ENCODE peak calls at places on chromosomes 6 and 20, in four cellular contexts. M is IMR-90, D is GM23338, W is breast epithelium. Y is an unnamed sample.

GRCh38 chr20:17928633-17929311 is 39.8 kb downstream of the SNX5 start:
- DNase-seq in D (peak), W (no peak), M (no peak), Y (no peak)

GRCh38 chr6:73341335-73341734 is 12.7 kb downstream of the DPPA5 start:
- DNase-seq in M (no peak), W (no peak), D (no peak), Y (no peak)

GRCh38 chr6:133062077-133062476 is 179.1 kb upstream of the EYA4 start:
- DNase-seq in M (peak), D (no peak), W (no peak), Y (no peak)

GRCh38 chr6:38404355-38404754 is 235.4 kb downstream of the BTBD9 start:
- DNase-seq in W (no peak), M (no peak), D (no peak), Y (no peak)

GRCh38 chr6:164690702-164691500 is 618.5 kb downstream of the C6orf118 start:
- DNase-seq in D (no peak), W (no peak), M (no peak), Y (no peak)

GRCh38 chr20:23003077-23003476 is 32.0 kb upstream of the SSTR4 start:
- DNase-seq in D (no peak), M (no peak), W (no peak), Y (no peak)

GRCh38 chr20:62624325-62624690 is 18.0 kb upstream of the SLCO4A1 start:
- DNase-seq in D (peak), W (no peak), M (no peak), Y (no peak)

GRCh38 chr6:144895890-144896289 is 610.8 kb downstream of the UTRN start:
- DNase-seq in D (peak), M (no peak), W (no peak), Y (no peak)

GRCh38 chr6:121594053-121594452 is 158.6 kb downstream of the GJA1 start:
- DNase-seq in W (no peak), M (no peak), D (no peak), Y (no peak)

GRCh38 chr6:170091639-170092579 is 199.0 kb downstream of the DLL1 start:
- DNase-seq in M (no peak), D (no peak), W (no peak), Y (peak)

GRCh38 chr6:45812937-45813336 is 202.7 kb downstream of the CLIC5 start:
- DNase-seq in W (no peak), D (no peak), M (peak), Y (no peak)

GRCh38 chr6:10412165-10412947 is 2.5 kb downstream of the TFAP2A start:
- DNase-seq in W (peak), M (peak), D (peak), Y (no peak)

GRCh38 chr6:47093169-47093568 is 51.0 kb upstream of the ADGRF1 start:
- DNase-seq in W (no peak), D (no peak), M (no peak), Y (no peak)

GRCh38 chr6:38865521-38866174 is 150.5 kb downstream of the DNAH8 start:
- DNase-seq in W (no peak), M (no peak), D (peak), Y (no peak)

GRCh38 chr20:17499041-17499440 is 32.1 kb downstream of the BFSP1 start:
- DNase-seq in M (peak), D (no peak), W (no peak), Y (peak)

GRCh38 chr6:155327326-155328073 is 13.2 kb upstream of the TFB1M start:
- DNase-seq in M (peak), W (no peak), D (peak), Y (no peak)

GRCh38 chr6:50249493-50249892 is 199.8 kb upstream of the DEFB112 start:
- DNase-seq in M (peak), D (no peak), W (no peak), Y (no peak)

GRCh38 chr6:30826961-30827342 is 57.4 kb upstream of the DDR1 start:
- DNase-seq in M (no peak), D (no peak), W (no peak), Y (no peak)

GRCh38 chr20:3364323-3365013 is 43.0 kb downstream of the DNAAF9 start:
- DNase-seq in W (no peak), M (no peak), D (no peak), Y (no peak)

GRCh38 chr6:100085162-100085431 is 91.1 kb upstream of the MCHR2 start:
- DNase-seq in M (no peak), W (no peak), D (no peak), Y (no peak)

GRCh38 chr6:31727034-31727716 is 1.9 kb downstream of the DDAH2 start:
- DNase-seq in M (no peak), D (no peak), W (no peak), Y (no peak)

GRCh38 chr20:58236612-58237317 is 8.3 kb upstream of the ANKRD60 start:
- DNase-seq in W (peak), M (peak), D (peak), Y (no peak)

GRCh38 chr20:2210646-2211556 is 84.9 kb upstream of the TGM3 start:
- DNase-seq in W (no peak), D (peak), M (peak), Y (no peak)

GRCh38 chr6:9942131-9942530 is 472.7 kb downstream of the TFAP2A start:
- DNase-seq in D (no peak), M (no peak), W (no peak), Y (no peak)

GRCh38 chr6:408599-409102 is 17.1 kb downstream of the IRF4 start:
- DNase-seq in M (peak), D (peak), W (no peak), Y (no peak)

DNA sequence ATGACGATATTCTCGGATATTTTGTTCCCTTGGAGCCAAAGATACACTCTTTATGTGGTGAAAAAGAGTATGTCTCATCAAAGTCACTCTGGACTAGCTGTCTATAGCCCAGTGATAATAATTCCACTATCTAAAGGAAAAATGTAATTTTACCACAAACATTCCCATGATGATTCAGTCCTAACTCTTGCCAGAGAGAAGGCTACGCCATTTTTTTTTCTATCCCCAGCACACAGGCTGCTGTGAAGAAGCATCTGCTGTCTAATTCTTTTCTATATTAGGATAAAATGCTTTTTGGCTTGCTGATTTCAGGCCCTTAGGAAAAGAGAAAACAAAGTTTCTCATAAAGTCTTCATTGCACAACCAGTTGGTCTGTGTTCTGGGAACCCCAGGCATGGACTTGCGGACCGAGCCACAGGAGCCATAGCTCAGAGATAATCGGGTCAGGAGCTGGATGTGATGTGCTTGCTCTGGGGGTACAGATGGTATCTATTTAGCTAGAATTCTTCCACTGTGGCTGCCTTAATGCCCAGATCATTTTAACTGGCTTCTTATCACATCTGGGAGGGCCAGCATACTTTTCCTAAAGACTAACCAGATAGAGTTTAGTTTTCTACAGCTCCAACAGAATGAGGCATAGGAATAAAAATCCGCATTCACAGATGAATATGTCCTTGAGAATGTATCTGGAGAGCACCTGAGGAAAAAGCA is 683.7 kb upstream of the ID4 start:
- DNase-seq in W (no peak), D (no peak), M (no peak), Y (no peak)
- H3K27ac ChIP-seq in W (peak), D (no peak), M (no peak), Y (peak)

GRCh38 chr6:158815915-158816314 is 3.3 kb downstream of the EZR start:
- DNase-seq in M (no peak), D (no peak), W (no peak), Y (no peak)
- H3K4me3 ChIP-seq in M (no peak), D (peak), W (no peak), Y (peak)

GRCh38 chr6:125271486-125272159 is 30.1 kb downstream of the HDDC2 start:
- DNase-seq in M (no peak), W (no peak), D (no peak), Y (no peak)
- TF ChIP-seq CTCF in M (no peak), W (no peak), D (no peak), Y (no peak)

GRCh38 chr20:46509523-46509922 is 3.8 kb downstream of the ZNF334 start:
- DNase-seq in D (no peak), M (no peak), W (no peak), Y (no peak)

GRCh38 chr20:46507760-46508407 is 5.5 kb downstream of the ZNF334 start:
- DNase-seq in D (no peak), W (no peak), M (no peak), Y (no peak)

GRCh38 chr20:46512943-46513844 is at the start of gene ZNF334:
- DNase-seq in D (peak), M (peak), W (peak), Y (no peak)
- H3K27ac ChIP-seq in D (peak), M (peak), W (peak), Y (no peak)

DNA sequence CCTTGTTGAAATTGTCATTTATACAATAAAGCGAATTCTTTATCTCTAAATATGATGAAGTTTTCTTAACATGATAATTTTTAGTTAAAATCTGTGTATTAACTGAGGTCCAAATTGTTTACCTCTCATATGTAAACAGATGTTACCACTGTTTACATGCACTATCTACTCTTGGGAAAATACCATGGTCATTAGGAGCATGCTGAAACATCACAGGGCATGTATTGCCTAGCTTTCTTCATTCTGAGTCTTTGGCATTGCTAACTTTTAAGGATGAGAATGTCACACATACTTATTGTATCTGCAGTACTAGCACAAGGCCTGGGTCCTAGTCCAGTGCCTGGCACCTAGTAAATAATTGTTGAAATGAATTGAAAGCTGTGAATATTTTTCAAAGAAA is 20.6 kb downstream of the SMPDL3A start:
- DNase-seq in D (no peak), M (no peak), W (no peak), Y (no peak)
- H3K4me3 ChIP-seq in D (no peak), M (no peak), W (no peak), Y (no peak)

GRCh38 chr20:32207211-32207625 is 325 bp downstream of the PLAGL2 start:
- DNase-seq in W (no peak), M (no peak), D (peak), Y (no peak)

GRCh38 chr20:32206383-32207210 is 946 bp downstream of the PLAGL2 start:
- DNase-seq in W (no peak), D (no peak), M (no peak), Y (no peak)

GRCh38 chr20:32208499-32209154 is 947 bp downstream of the POFUT1 start:
- DNase-seq in D (no peak), M (no peak), W (no peak), Y (no peak)

GRCh38 chr20:32205502-32206382 is 1.8 kb downstream of the PLAGL2 start:
- DNase-seq in D (no peak), M (peak), W (no peak), Y (no peak)

DNA sequence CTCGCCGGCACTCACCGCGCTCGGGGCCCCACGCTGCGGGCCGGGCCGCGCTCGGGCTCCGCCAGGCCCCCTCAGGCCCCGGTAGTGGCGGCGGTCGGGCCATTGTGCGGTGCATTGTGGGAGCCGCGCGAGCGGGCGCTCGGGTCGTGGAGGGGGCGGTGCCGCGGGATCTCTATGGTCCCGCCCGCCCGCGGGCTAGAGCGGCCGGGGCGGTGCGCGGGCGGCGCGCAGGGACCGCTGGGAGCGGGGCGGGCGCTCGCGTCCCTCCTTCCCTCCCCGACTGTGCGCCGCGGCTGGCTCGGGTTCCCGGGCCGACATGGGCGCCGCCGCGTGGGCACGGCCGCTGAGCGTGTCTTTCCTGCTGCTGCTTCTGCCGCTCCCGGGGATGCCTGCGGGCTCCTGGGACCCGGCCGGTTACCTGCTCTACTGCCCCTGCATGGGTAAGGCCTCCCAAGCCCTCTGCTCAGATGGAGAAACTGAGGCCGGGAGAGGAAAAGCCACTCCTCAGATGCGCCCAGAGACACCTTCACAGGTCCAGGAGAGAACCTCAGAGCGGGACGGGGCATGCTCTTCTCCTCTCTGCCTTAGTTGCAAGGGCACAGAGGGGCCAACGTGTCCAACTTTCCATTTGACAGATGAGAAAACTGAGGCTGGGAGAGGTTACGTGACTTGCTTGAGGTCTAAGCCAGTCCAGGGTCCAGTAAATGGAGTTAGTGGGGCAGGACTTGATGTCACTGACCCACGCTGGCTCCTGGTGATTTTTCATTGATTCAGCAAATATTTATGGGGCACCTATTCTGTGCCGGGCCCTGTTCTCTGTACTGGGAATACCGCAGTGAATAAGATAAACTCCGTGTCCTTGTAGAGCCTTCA is at the start of the genes PLAGL2 and POFUT1:
- DNase-seq in M (peak), W (peak), D (peak), Y (peak)
- TF ChIP-seq CTCF in M (peak), W (no peak), D (peak), Y (no peak)

DNA sequence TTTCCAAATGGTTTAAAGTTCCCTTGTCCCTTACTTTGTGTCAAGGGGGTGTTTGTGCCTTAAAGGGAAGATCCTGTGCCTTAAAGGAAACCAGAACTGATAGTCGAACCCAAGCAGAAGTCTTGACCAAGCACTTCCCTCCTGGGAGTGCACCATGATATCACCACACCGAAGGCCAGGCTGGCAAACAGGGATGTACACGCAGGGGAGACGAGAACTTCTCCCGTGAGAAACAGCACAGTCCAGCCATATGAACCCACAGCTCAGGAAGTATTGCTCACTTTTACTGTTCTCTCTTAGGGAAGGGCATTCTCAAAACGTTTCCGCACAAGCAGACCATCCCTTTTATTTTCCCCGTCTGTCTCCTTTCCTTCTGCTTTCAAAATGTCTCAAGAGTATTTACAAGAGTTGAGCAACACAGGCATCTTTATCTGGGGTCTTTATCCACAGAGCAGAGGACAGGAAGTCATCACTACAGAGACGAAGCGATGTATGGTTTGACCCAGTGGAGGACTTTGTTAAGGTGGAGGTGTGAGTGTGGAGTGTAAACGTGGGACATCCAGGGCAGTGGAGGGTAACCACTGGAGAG is 12.8 kb upstream of the SERPINB1 start:
- DNase-seq in W (no peak), D (no peak), M (peak), Y (no peak)
- H3K27ac ChIP-seq in W (peak), D (peak), M (peak), Y (peak)

GRCh38 chr6:19587238-19587942 is 249.8 kb upstream of the ID4 start:
- DNase-seq in W (no peak), M (no peak), D (no peak), Y (no peak)
- H3K4me3 ChIP-seq in W (no peak), M (no peak), D (no peak), Y (no peak)

DNA sequence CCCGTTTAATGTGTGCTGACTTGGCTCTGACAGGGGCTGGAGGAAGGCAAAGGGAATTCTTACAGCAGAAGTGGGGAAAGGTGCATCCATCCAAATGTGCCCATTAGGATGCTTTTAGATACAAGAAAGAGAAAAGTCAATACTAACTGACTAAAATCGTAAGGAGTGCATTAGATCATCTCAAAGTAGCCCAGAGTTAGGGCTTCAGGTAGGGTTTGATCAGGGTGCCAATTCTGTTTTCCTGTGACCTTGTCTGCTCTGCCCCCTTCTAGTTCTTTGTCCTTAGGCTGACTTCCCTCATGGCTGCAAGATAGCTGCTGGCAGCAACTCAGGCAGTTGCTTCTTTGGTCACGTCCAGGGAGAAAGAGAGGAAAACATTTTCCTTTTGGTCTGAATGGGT is 240.8 kb downstream of the CDC5L start:
- DNase-seq in D (no peak), M (no peak), W (no peak), Y (no peak)
- TF ChIP-seq CTCF in D (no peak), M (no peak), W (no peak), Y (no peak)

GRCh38 chr6:36927114-36927513 is 27.4 kb upstream of the PI16 start:
- DNase-seq in W (no peak), M (no peak), D (no peak), Y (no peak)
- H3K27ac ChIP-seq in W (peak), M (no peak), D (peak), Y (no peak)

Y was measured in suprapubic skin.